ENCODE peak calls at places on chromosomes 12 and 14, in nine cellular contexts. G is HFFc6, S is BJ, R is H54, M is HS-5, L is Panc1, I is AG10803, Y is AG08395, P is GM23338. O is an unnamed sample.
A peak's percentile ranks its signal among the peaks of the same experiment; 100 is the strongest.

GRCh38 chr12:30805959-30806358 is 51.2 kb upstream of the CAPRIN2 start:
- DNase-seq in G (no peak), S (no peak), R (no peak), M (no peak), L (no peak), I (no peak), Y (no peak), P (no peak), O (no peak)

GRCh38 chr14:28773176-28773575 is 6.6 kb downstream of the FOXG1 start:
- DNase-seq in G (no peak), S (no peak), R (no peak), M (no peak), L (no peak), I (no peak), Y (no peak), P (no peak), O (no peak)

GRCh38 chr12:48903363-48903981 is 21.8 kb downstream of the FKBP11 start:
- DNase-seq in G (no peak), S (no peak), R (no peak), M (no peak), L (no peak), I (peak; percentile 29), Y (no peak), P (no peak), O (peak; percentile 13)

GRCh38 chr14:90788031-90788430 is 28.2 kb downstream of the TTC7B start:
- DNase-seq in G (no peak), S (no peak), R (no peak), M (no peak), L (no peak), I (no peak), Y (no peak), P (no peak), O (no peak)

GRCh38 chr14:90388437-90388836 is 8.4 kb upstream of the CALM1 start:
- DNase-seq in G (peak; percentile 83), S (no peak), R (peak; percentile 78), M (no peak), L (no peak), I (peak; percentile 73), Y (peak; percentile 46), P (peak; percentile 74), O (peak; percentile 77)

GRCh38 chr14:104309657-104310369 is 171.4 kb downstream of the KIF26A start:
- DNase-seq in G (no peak), S (no peak), R (no peak), M (no peak), L (no peak), I (no peak), Y (no peak), P (no peak), O (peak; percentile 46)

GRCh38 chr12:71440393-71441349 is 1.1 kb downstream of the LGR5 start:
- DNase-seq in G (no peak), S (no peak), R (no peak), M (no peak), L (no peak), I (no peak), Y (no peak), P (peak; percentile 49), O (peak; percentile 73)

GRCh38 chr12:107310621-107311020 is 217.3 kb upstream of the CRY1 start:
- DNase-seq in G (no peak), S (no peak), R (no peak), M (no peak), L (no peak), I (no peak), Y (no peak), P (no peak), O (no peak)

GRCh38 chr12:126506426-126507182 is 1441.4 kb downstream of the AACS start:
- DNase-seq in G (no peak), S (no peak), R (no peak), M (peak; percentile 9), L (no peak), I (no peak), Y (no peak), P (no peak), O (no peak)

GRCh38 chr12:13538136-13538535 is 341.6 kb downstream of the EMP1 start:
- DNase-seq in G (no peak), S (no peak), R (no peak), M (no peak), L (no peak), I (no peak), Y (no peak), P (no peak), O (no peak)

GRCh38 chr14:103128631-103129300 is 5.5 kb downstream of the TNFAIP2 start:
- DNase-seq in G (no peak), S (no peak), R (peak; percentile 92), M (no peak), L (no peak), I (no peak), Y (no peak), P (no peak), O (peak; percentile 96)

GRCh38 chr14:91947196-91948184 is at the start of gene FBLN5:
- DNase-seq in G (peak; percentile 79), S (peak; percentile 82), R (no peak), M (peak; percentile 60), L (no peak), I (peak; percentile 97), Y (peak; percentile 87), P (peak; percentile 83), O (peak; percentile 94)

GRCh38 chr12:28780096-28780495 is 369.0 kb upstream of the FAR2 start:
- DNase-seq in G (no peak), S (no peak), R (peak; percentile 16), M (peak; percentile 77), L (peak; percentile 88), I (peak; percentile 54), Y (peak; percentile 62), P (no peak), O (peak; percentile 88)

GRCh38 chr14:99564256-99564902 is 39.6 kb downstream of the CCDC85C start:
- DNase-seq in G (peak; percentile 37), S (no peak), R (no peak), M (no peak), L (no peak), I (peak; percentile 72), Y (no peak), P (no peak), O (peak; percentile 90)

GRCh38 chr14:105071326-105071725 is 6.1 kb upstream of the GPR132 start:
- DNase-seq in G (no peak), S (no peak), R (no peak), M (no peak), L (no peak), I (no peak), Y (no peak), P (no peak), O (no peak)

GRCh38 chr14:89340200-89340667 is 76.8 kb downstream of the FOXN3 start:
- DNase-seq in G (no peak), S (peak; percentile 26), R (no peak), M (no peak), L (no peak), I (peak; percentile 35), Y (no peak), P (no peak), O (no peak)

GRCh38 chr14:73243341-73243740 is 6.0 kb downstream of the PAPLN start:
- DNase-seq in G (no peak), S (no peak), R (no peak), M (no peak), L (no peak), I (no peak), Y (no peak), P (no peak), O (peak; percentile 14)

GRCh38 chr14:97177016-97177415 is 379.8 kb downstream of the VRK1 start:
- DNase-seq in G (no peak), S (no peak), R (no peak), M (no peak), L (peak; percentile 20), I (peak; percentile 9), Y (no peak), P (peak; percentile 64), O (no peak)

GRCh38 chr14:54591461-54592245 is 24.7 kb downstream of the SAMD4A start:
- DNase-seq in G (no peak), S (no peak), R (no peak), M (no peak), L (no peak), I (peak; percentile 53), Y (peak; percentile 31), P (no peak), O (no peak)

GRCh38 chr14:24339284-24340151 is at the start of gene RIPK3:
- DNase-seq in G (no peak), S (no peak), R (no peak), M (no peak), L (no peak), I (no peak), Y (no peak), P (peak; percentile 72), O (peak; percentile 85)

GRCh38 chr12:120367924-120368788 is 808 bp downstream of the MSI1 start:
- DNase-seq in G (no peak), S (no peak), R (no peak), M (no peak), L (no peak), I (no peak), Y (no peak), P (peak; percentile 64), O (peak; percentile 80)

GRCh38 chr12:113232787-113233585 is 11.7 kb downstream of the TPCN1 start:
- DNase-seq in G (no peak), S (no peak), R (no peak), M (no peak), L (no peak), I (peak; percentile 69), Y (peak; percentile 67), P (peak; percentile 92), O (peak; percentile 35)

GRCh38 chr14:53630336-53630735 is 326.3 kb downstream of the BMP4 start:
- DNase-seq in G (no peak), S (no peak), R (no peak), M (no peak), L (no peak), I (no peak), Y (no peak), P (no peak), O (no peak)

GRCh38 chr14:45177081-45177480 is 41.4 kb downstream of the FANCM start:
- DNase-seq in G (peak; percentile 91), S (no peak), R (no peak), M (peak; percentile 92), L (no peak), I (peak; percentile 70), Y (peak; percentile 13), P (no peak), O (peak; percentile 84)

GRCh38 chr14:20818861-20819260 is 16.2 kb upstream of the RNASE1 start:
- DNase-seq in G (no peak), S (no peak), R (no peak), M (no peak), L (no peak), I (no peak), Y (no peak), P (peak; percentile 56), O (no peak)

GRCh38 chr12:122190842-122191668 is 8.1 kb downstream of the LRRC43 start:
- DNase-seq in G (peak; percentile 48), S (no peak), R (peak; percentile 75), M (no peak), L (peak; percentile 57), I (peak; percentile 40), Y (peak; percentile 78), P (peak; percentile 88), O (peak; percentile 97)

GRCh38 chr14:88352299-88353097 is 29.4 kb upstream of the KCNK10 start:
- DNase-seq in G (no peak), S (no peak), R (no peak), M (no peak), L (no peak), I (no peak), Y (no peak), P (no peak), O (no peak)

GRCh38 chr14:59254911-59255545 is 66.6 kb downstream of the DAAM1 start:
- DNase-seq in G (no peak), S (no peak), R (no peak), M (no peak), L (no peak), I (peak; percentile 80), Y (peak; percentile 47), P (no peak), O (no peak)

GRCh38 chr14:23398348-23398747 is 9.7 kb downstream of the MYH6 start:
- DNase-seq in G (no peak), S (no peak), R (no peak), M (no peak), L (no peak), I (no peak), Y (no peak), P (no peak), O (no peak)

GRCh38 chr12:48165089-48166031 is 8.0 kb upstream of the ASB8 start:
- DNase-seq in G (peak; percentile 33), S (no peak), R (no peak), M (peak; percentile 15), L (peak; percentile 52), I (peak; percentile 67), Y (peak; percentile 44), P (peak; percentile 82), O (peak; percentile 86)

GRCh38 chr14:57502581-57503254 is 9.1 kb upstream of the CCDC198 start:
- DNase-seq in G (no peak), S (no peak), R (no peak), M (no peak), L (no peak), I (no peak), Y (no peak), P (no peak), O (peak; percentile 15)